ENCODE peak calls at places on chromosome 11, in four cellular contexts. K is right lobe of liver, N is coronary artery, M is GM13976. L is an unnamed sample.

GRCh38 chr11:7575841-7576451 is 62.1 kb downstream of the PPFIBP2 start:
- DNase-seq in N (peak; percentile 76), K (peak; percentile 53), M (peak; percentile 36), L (peak; percentile 40)

GRCh38 chr11:59207988-59208432 is 4.7 kb downstream of the MPEG1 start:
- DNase-seq in M (peak; percentile 64), N (no peak), K (peak; percentile 46), L (no peak)

GRCh38 chr11:32435511-32435946 is at the start of gene WT1:
- DNase-seq in N (no peak), K (no peak), M (no peak), L (peak; percentile 67)

GRCh38 chr11:122981388-122982264 is at the start of gene BSX:
- DNase-seq in K (no peak), N (no peak), M (peak; percentile 78), L (peak; percentile 72)

GRCh38 chr11:125569913-125570621 is 790 bp downstream of the EI24 start:
- DNase-seq in N (no peak), K (no peak), M (peak; percentile 26), L (no peak)

GRCh38 chr11:10309163-10310093 is 4.6 kb downstream of the ADM start:
- DNase-seq in M (no peak), K (peak; percentile 80), N (no peak), L (peak; percentile 37)

GRCh38 chr11:23679041-23679440 is 817.8 kb upstream of the LUZP2 start:
- DNase-seq in N (no peak), M (no peak), K (no peak), L (no peak)

GRCh38 chr11:57214494-57214893 is 22.6 kb downstream of the APLNR start:
- DNase-seq in K (no peak), M (no peak), N (no peak), L (no peak)

GRCh38 chr11:69305885-69306540 is 12.1 kb downstream of the MYEOV start:
- DNase-seq in K (peak; percentile 87), N (no peak), M (no peak), L (no peak)

GRCh38 chr11:63556404-63556803 is 6.8 kb downstream of the PLAAT2 start:
- DNase-seq in M (no peak), N (no peak), K (no peak), L (no peak)

DNA sequence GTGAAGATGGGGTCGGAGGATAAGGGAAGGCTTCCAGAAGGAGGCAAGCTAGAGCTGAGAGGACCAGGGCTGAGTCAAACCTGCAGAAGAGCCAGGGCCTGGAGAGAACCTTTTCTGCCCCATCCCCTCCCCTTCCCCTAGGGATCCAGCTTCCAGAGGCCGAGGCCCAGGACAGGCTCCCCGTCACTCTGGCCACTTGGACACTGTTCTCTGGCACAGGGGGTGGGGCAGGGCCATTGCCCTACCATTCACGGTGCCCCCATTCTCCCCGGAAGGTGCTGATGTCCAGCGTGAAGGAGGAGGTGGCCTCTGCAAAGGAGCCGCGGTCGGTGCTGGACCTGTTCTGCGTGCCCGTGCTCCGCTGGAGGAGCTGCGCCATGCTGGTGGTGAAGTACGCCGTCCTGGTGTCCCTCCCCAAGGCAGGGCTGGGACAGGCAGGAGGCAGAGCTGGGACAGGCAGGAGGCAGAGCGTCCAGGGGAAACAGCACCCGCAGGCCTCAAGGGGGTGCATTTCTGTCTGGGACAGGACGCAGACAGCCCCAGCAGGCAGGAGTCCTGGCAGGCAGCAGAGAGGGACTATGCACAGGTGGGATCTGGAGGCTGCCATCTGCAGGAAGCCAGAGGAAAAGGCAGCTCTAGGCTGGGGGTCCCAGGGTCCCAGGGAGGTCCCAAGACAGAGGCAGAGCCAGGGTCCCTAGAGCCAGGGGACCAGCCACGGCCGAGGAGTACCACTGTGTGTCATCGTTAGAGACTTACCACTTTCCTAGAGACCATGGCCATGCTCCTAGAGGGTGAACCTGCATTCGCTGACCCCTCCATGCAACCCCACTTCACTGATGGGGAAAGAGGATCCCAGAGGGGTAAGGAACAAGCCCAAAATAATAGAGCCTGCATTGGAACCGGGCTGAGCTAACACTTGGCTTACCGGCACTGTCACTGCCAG is 25.8 kb upstream of the SLC22A12 start:
- DNase-seq in M (no peak), N (no peak), K (no peak), L (no peak)
- TF ChIP-seq CTCF in M (no peak), N (no peak), K (no peak), L (no peak)

GRCh38 chr11:22089609-22090008 is 103.3 kb upstream of the ANO5 start:
- DNase-seq in K (no peak), N (no peak), M (no peak), L (no peak)
- TF ChIP-seq CTCF in K (no peak), N (no peak), M (no peak), L (no peak)

DNA sequence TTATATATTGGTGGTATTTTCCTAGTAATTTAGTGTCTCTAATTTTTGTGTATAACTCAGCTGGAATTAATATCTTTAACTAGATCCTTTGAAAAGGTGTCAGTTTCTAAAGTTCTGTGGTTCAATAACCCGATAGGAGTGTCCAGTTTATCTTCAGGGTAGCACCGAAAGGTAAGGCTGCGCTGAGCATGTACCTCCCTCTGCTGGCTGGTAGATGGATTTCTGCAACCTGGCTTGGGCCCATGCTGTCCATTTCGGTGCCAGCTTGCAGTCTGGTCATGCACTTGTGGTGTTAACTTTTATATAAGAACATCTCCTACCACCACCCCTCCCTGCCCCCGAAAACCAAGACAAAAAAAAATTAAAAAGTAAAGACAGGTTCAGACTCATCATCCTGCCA is 24.7 kb downstream of the EXT2 start:
- DNase-seq in K (no peak), M (no peak), N (no peak), L (peak; percentile 38)
- TF ChIP-seq CTCF in K (peak; percentile 39), M (no peak), N (no peak), L (peak; percentile 54)

GRCh38 chr11:94737171-94737611 is 31.0 kb upstream of the AMOTL1 start:
- DNase-seq in K (no peak), N (no peak), M (no peak), L (no peak)
- TF ChIP-seq CTCF in K (no peak), N (no peak), M (no peak), L (no peak)

GRCh38 chr11:102733232-102733875 is 8.6 kb upstream of the MMP8 start:
- DNase-seq in M (peak; percentile 71), K (peak; percentile 64), N (no peak), L (peak; percentile 27)
- TF ChIP-seq CTCF in M (peak; percentile 67), K (peak; percentile 82), N (no peak), L (peak; percentile 67)

DNA sequence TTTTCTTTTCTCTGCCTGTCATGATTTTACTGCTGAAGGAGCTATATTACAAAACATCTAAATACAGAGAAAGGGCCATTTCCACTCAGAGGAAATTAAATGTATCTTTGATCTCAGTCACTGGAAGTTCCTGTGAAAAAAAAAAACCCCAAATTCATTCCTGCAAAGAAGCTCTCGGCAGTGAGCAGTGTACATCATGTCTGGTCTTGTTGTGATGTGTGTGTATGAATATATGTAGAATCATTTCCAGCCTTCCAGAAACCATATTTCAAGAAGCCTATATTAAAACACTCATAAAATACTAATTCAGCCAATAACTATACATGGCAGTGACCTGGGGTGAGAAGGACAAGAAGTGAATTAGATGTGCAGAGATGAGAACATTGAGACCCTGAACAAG is 393.2 kb upstream of the TENM4 start:
- DNase-seq in K (no peak), N (no peak), M (no peak), L (no peak)
- TF ChIP-seq CTCF in K (no peak), N (no peak), M (no peak), L (no peak)

GRCh38 chr11:75374646-75375045 is 23.2 kb upstream of the ARRB1 start:
- DNase-seq in M (no peak), K (no peak), N (no peak), L (no peak)

GRCh38 chr11:75371930-75372876 is 20.7 kb upstream of the ARRB1 start:
- DNase-seq in M (no peak), N (no peak), K (no peak), L (no peak)

GRCh38 chr11:75375626-75376025 is 23.7 kb upstream of the RPS3 start:
- DNase-seq in M (no peak), N (no peak), K (no peak), L (no peak)

GRCh38 chr11:75380245-75380644 is 19.1 kb upstream of the RPS3 start:
- DNase-seq in N (no peak), K (no peak), M (no peak), L (no peak)

GRCh38 chr11:75376175-75376574 is 23.1 kb upstream of the RPS3 start:
- DNase-seq in M (no peak), N (no peak), K (no peak), L (no peak)
- TF ChIP-seq CTCF in M (no peak), N (no peak), K (no peak), L (no peak)

DNA sequence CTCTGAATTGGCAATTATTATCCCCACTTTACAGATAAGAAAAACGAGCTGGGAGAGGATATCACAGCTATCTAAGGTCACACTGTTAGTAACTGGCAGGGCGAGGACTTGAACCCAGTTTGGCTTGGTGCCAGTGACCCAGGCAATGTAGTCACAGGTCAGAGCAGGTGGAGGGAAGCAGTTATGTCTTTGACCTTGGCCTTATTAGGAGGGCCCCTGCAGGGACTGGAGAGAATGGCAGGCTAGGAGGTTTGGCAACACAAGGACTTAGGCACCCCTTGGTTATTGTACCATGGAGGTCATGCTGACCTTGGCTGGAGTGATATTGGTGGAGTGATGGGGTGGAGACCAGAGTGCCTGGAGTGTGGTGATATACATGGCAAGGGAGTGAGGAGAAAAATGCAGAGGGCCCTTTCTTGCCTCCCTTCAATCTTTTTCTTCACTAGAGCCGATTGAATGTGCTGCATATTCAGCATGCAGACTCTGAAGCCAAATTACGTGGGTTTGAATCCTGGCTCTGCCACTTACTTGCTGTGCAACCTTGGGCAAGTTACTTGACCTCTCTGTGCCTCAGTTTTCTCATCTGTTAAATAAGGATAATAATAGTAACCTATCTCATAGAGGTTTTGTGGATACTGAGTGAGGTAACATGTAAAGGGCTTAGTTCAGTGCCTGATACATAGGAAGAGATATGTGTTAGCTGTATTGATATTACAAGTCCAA is 92.7 kb upstream of the TBCEL start:
- DNase-seq in M (no peak), N (no peak), K (peak; percentile 30), L (no peak)
- TF ChIP-seq CTCF in M (no peak), N (no peak), K (no peak), L (no peak)

GRCh38 chr11:33716236-33716635 is 15.6 kb upstream of the C11orf91 start:
- DNase-seq in M (peak; percentile 38), N (no peak), K (no peak), L (no peak)
- TF ChIP-seq CTCF in M (peak; percentile 15), N (no peak), K (peak; percentile 37), L (peak; percentile 37)

DNA sequence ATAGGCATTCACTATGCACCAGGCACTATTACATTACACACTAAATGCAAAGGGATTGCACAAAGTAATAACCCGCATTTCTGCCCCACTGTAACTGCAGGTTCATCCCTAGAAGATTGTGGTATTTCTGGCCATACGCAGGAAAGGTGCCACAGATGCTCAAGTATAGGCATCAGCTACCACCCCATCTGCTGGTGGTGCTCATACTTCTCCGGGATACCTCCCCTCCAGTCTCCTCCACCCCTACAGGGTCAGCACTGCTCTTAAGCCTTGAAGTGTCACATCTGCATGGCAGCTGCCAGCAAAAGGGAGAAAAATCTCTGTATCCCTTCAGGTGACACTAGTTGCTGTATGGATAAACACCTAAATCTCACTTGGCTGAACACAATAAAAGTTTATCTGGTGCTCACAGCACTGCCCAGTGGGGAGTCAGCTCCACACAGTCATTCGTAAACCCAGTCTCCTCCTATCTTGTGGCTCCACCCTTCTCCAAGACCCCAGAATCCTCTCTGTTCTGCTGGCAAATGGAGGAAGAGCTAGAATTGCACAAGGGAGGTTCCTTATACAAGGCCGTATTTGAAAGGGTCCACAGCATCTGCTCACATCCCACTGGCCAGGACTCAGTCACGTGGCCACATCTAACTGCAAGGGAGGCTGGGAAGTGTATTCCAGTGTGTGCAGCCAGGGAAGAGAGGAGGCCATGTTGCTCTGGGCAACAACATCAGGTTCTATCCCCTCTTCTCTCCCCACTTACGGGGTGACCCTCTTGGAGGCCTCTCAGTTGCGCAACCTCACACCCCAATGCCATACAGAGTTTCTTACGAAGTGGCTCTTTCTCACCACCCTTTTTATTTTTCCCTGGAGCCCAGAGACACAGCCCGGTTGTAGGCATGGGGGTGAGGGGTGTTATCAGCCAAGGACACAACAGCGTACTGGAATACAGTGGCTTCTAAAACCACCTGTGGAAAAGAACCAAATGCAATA is 114.7 kb downstream of the BUD13 start:
- DNase-seq in K (no peak), M (no peak), N (peak; percentile 38), L (no peak)
- TF ChIP-seq CTCF in K (no peak), M (no peak), N (no peak), L (no peak)